ENCODE peak calls at places on chromosomes 1 and 21, in ten cellular contexts. One of them, this sample, is unnamed.

GRCh38 chr21:38887750-38888149 is 82.0 kb downstream of the ETS2 start:
- DNase-seq in Caco-2: no peak
- DNase-seq in tibial nerve: no peak
- DNase-seq in CD8-positive, alpha-beta T cell: no peak
- DNase-seq in hepatocyte: no peak
- DNase-seq in astrocyte of the cerebellum: no peak
- DNase-seq in lower lobe of right lung: no peak
- DNase-seq in cardiac fibroblast: no peak
- DNase-seq in vagina: no peak
- DNase-seq in heart left ventricle: no peak
- DNase-seq in this sample: no peak

GRCh38 chr1:99305626-99306025 is 41.3 kb downstream of the PLPPR4 start:
- DNase-seq in Caco-2: no peak
- DNase-seq in tibial nerve: no peak
- DNase-seq in CD8-positive, alpha-beta T cell: no peak
- DNase-seq in hepatocyte: no peak
- DNase-seq in astrocyte of the cerebellum: no peak
- DNase-seq in lower lobe of right lung: no peak
- DNase-seq in cardiac fibroblast: no peak
- DNase-seq in vagina: no peak
- DNase-seq in heart left ventricle: no peak
- DNase-seq in this sample: no peak

GRCh38 chr1:1782399-1783221 is 4.3 kb upstream of the NADK start:
- DNase-seq in Caco-2: peak
- DNase-seq in tibial nerve: peak
- DNase-seq in CD8-positive, alpha-beta T cell: peak
- DNase-seq in hepatocyte: peak
- DNase-seq in astrocyte of the cerebellum: no peak
- DNase-seq in lower lobe of right lung: peak
- DNase-seq in cardiac fibroblast: peak
- DNase-seq in vagina: no peak
- DNase-seq in heart left ventricle: peak
- DNase-seq in this sample: no peak

GRCh38 chr21:33434770-33435360 is 31.7 kb downstream of the IFNGR2 start:
- DNase-seq in Caco-2: no peak
- DNase-seq in tibial nerve: peak
- DNase-seq in CD8-positive, alpha-beta T cell: no peak
- DNase-seq in hepatocyte: peak
- DNase-seq in astrocyte of the cerebellum: peak
- DNase-seq in lower lobe of right lung: peak
- DNase-seq in cardiac fibroblast: peak
- DNase-seq in vagina: no peak
- DNase-seq in heart left ventricle: no peak
- DNase-seq in this sample: no peak

GRCh38 chr1:40712405-40712944 is 21.0 kb downstream of the NFYC start:
- DNase-seq in Caco-2: no peak
- DNase-seq in tibial nerve: no peak
- DNase-seq in CD8-positive, alpha-beta T cell: no peak
- DNase-seq in hepatocyte: no peak
- DNase-seq in astrocyte of the cerebellum: no peak
- DNase-seq in lower lobe of right lung: no peak
- DNase-seq in cardiac fibroblast: no peak
- DNase-seq in vagina: no peak
- DNase-seq in heart left ventricle: no peak
- DNase-seq in this sample: no peak

GRCh38 chr1:47432071-47433036 is 5.5 kb upstream of the FOXD2 start:
- DNase-seq in Caco-2: peak
- DNase-seq in tibial nerve: peak
- DNase-seq in CD8-positive, alpha-beta T cell: peak
- DNase-seq in hepatocyte: peak
- DNase-seq in astrocyte of the cerebellum: peak
- DNase-seq in lower lobe of right lung: peak
- DNase-seq in cardiac fibroblast: peak
- DNase-seq in vagina: no peak
- DNase-seq in heart left ventricle: peak
- DNase-seq in this sample: no peak

GRCh38 chr1:33971913-33972312 is 108.0 kb downstream of the HMGB4 start:
- DNase-seq in Caco-2: no peak
- DNase-seq in tibial nerve: no peak
- DNase-seq in CD8-positive, alpha-beta T cell: no peak
- DNase-seq in hepatocyte: no peak
- DNase-seq in astrocyte of the cerebellum: no peak
- DNase-seq in lower lobe of right lung: no peak
- DNase-seq in cardiac fibroblast: no peak
- DNase-seq in vagina: no peak
- DNase-seq in heart left ventricle: no peak
- DNase-seq in this sample: no peak

GRCh38 chr1:55571767-55572166 is 356.6 kb upstream of the USP24 start:
- DNase-seq in Caco-2: no peak
- DNase-seq in tibial nerve: no peak
- DNase-seq in CD8-positive, alpha-beta T cell: no peak
- DNase-seq in hepatocyte: no peak
- DNase-seq in astrocyte of the cerebellum: no peak
- DNase-seq in lower lobe of right lung: no peak
- DNase-seq in cardiac fibroblast: no peak
- DNase-seq in vagina: peak
- DNase-seq in heart left ventricle: no peak
- DNase-seq in this sample: no peak

DNA sequence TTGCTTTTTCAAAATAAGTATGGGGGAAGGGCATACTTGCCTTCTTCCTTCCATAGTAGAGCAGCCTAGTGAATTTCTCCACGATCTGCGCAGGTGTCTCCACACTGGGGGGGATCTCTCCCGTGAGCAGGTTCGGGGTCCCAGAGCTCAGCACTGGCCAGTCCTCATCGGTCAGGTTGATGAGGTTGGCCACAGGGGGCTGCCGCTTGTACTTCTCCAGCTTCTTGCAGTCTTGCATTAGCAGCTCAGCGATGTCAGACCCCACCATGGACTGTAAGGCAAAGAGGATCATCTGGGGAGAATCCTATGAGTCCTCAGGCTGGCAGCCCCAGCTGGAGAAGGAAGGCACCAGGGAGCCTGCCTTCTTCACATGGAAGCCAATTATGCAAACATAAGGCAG is 11.8 kb downstream of the SEC16B start:
- DNase-seq in Caco-2: no peak
- DNase-seq in tibial nerve: no peak
- DNase-seq in CD8-positive, alpha-beta T cell: no peak
- DNase-seq in hepatocyte: no peak
- DNase-seq in astrocyte of the cerebellum: no peak
- DNase-seq in lower lobe of right lung: no peak
- DNase-seq in cardiac fibroblast: no peak
- DNase-seq in vagina: no peak
- DNase-seq in heart left ventricle: no peak
- DNase-seq in this sample: no peak
- H3K4me3 ChIP-seq in Caco-2: no peak
- H3K4me3 ChIP-seq in tibial nerve: no peak
- H3K4me3 ChIP-seq in CD8-positive, alpha-beta T cell: no peak
- H3K4me3 ChIP-seq in hepatocyte: no peak
- H3K4me3 ChIP-seq in astrocyte of the cerebellum: no peak
- H3K4me3 ChIP-seq in lower lobe of right lung: no peak
- H3K4me3 ChIP-seq in cardiac fibroblast: no peak
- H3K4me3 ChIP-seq in vagina: no peak
- H3K4me3 ChIP-seq in heart left ventricle: no peak
- H3K4me3 ChIP-seq in this sample: no peak

GRCh38 chr1:156119503-156120209 is 5.1 kb downstream of the LMNA start:
- DNase-seq in Caco-2: no peak
- DNase-seq in tibial nerve: no peak
- DNase-seq in CD8-positive, alpha-beta T cell: no peak
- DNase-seq in hepatocyte: peak
- DNase-seq in astrocyte of the cerebellum: no peak
- DNase-seq in lower lobe of right lung: no peak
- DNase-seq in cardiac fibroblast: peak
- DNase-seq in vagina: no peak
- DNase-seq in heart left ventricle: peak
- DNase-seq in this sample: no peak

GRCh38 chr1:156117414-156118174 is 3.1 kb downstream of the LMNA start:
- DNase-seq in Caco-2: no peak
- DNase-seq in tibial nerve: no peak
- DNase-seq in CD8-positive, alpha-beta T cell: no peak
- DNase-seq in hepatocyte: no peak
- DNase-seq in astrocyte of the cerebellum: no peak
- DNase-seq in lower lobe of right lung: no peak
- DNase-seq in cardiac fibroblast: no peak
- DNase-seq in vagina: no peak
- DNase-seq in heart left ventricle: no peak
- DNase-seq in this sample: no peak

GRCh38 chr1:156115514-156116374 is 1.2 kb downstream of the LMNA start:
- DNase-seq in Caco-2: no peak
- DNase-seq in tibial nerve: peak
- DNase-seq in CD8-positive, alpha-beta T cell: no peak
- DNase-seq in hepatocyte: peak
- DNase-seq in astrocyte of the cerebellum: no peak
- DNase-seq in lower lobe of right lung: peak
- DNase-seq in cardiac fibroblast: peak
- DNase-seq in vagina: no peak
- DNase-seq in heart left ventricle: peak
- DNase-seq in this sample: no peak

GRCh38 chr1:156120318-156120717 is 5.8 kb downstream of the LMNA start:
- DNase-seq in Caco-2: no peak
- DNase-seq in tibial nerve: no peak
- DNase-seq in CD8-positive, alpha-beta T cell: no peak
- DNase-seq in hepatocyte: no peak
- DNase-seq in astrocyte of the cerebellum: no peak
- DNase-seq in lower lobe of right lung: no peak
- DNase-seq in cardiac fibroblast: no peak
- DNase-seq in vagina: no peak
- DNase-seq in heart left ventricle: no peak
- DNase-seq in this sample: no peak

DNA sequence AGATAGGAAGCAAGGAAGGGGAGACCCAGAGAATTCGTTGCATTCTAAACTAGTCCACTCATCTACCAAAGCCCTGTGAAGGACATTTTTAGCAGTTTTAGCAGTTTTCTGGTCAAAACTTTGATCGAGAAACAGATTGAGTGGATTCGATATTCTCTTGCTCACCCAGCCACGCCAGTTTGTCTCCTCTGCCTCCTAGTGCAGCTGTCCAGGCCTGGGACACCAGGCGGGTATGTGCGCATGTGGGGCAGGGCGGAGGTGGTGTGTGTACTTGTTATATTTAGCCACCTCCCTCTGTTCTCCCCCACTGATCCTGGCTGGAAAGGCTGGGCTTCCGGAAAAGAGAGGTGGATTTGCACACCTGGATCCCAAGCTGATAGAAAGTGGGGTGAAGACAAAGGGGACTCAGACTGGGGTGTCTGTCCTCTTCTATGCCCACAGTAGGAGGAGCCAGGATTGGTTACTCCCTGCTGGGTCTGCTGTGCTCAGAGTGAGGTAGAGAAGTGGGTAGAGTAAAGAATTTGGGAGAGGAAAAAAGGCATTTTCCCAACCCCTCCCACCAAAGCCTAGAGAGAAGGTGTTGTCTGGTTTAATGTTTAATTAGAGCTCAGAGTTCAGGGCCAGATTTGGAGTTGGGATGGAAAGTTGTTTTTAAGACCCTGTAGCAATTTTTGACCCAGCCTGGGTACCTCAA is 3.8 kb downstream of the LMNA start:
- DNase-seq in Caco-2: no peak
- DNase-seq in tibial nerve: no peak
- DNase-seq in CD8-positive, alpha-beta T cell: no peak
- DNase-seq in hepatocyte: peak
- DNase-seq in astrocyte of the cerebellum: no peak
- DNase-seq in lower lobe of right lung: peak
- DNase-seq in cardiac fibroblast: no peak
- DNase-seq in vagina: no peak
- DNase-seq in heart left ventricle: peak
- DNase-seq in this sample: no peak
- H3K4me3 ChIP-seq in Caco-2: peak
- H3K4me3 ChIP-seq in tibial nerve: peak
- H3K4me3 ChIP-seq in CD8-positive, alpha-beta T cell: no peak
- H3K4me3 ChIP-seq in hepatocyte: no peak
- H3K4me3 ChIP-seq in astrocyte of the cerebellum: peak
- H3K4me3 ChIP-seq in lower lobe of right lung: peak
- H3K4me3 ChIP-seq in cardiac fibroblast: peak
- H3K4me3 ChIP-seq in vagina: peak
- H3K4me3 ChIP-seq in heart left ventricle: peak
- H3K4me3 ChIP-seq in this sample: peak

DNA sequence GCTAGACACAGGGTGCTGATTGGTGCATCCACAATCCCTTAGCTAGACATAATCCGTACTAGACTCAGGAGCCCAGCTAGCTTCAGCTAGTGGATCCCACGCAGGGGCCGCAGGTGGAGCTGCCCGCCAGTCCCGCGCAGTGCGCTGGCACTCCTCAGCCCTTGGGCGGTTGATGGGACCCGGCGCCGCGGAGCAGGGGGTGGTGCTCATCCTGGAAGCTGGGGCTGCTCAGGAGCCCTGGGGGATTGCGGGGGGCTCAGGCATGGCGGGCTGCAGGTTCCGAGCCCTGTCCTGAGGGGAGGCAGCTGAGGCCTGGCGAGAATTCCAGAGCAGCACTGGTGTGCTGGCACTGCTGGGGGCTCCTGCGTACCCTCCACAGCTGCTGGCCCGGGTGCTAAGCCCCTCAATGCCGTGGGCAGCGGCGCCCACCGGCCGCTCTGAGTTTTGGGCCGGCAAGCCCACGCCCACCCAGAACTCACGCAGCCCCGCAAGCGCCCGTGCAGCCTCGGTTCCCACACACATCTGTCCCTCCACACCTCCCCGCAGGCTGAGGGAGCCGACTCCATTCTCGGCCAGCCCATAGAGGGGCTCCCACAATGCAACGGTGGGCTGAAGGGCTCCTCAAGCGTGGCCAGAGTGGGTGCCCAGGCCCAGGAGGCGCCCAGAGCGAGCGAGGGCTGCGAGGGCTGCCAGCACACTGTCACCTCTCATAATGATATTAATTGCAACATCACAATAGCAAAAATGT is 87.4 kb downstream of the CRB1 start:
- DNase-seq in Caco-2: no peak
- DNase-seq in tibial nerve: no peak
- DNase-seq in CD8-positive, alpha-beta T cell: no peak
- DNase-seq in hepatocyte: no peak
- DNase-seq in astrocyte of the cerebellum: no peak
- DNase-seq in lower lobe of right lung: no peak
- DNase-seq in cardiac fibroblast: no peak
- DNase-seq in vagina: no peak
- DNase-seq in heart left ventricle: no peak
- DNase-seq in this sample: no peak
- H3K4me3 ChIP-seq in Caco-2: no peak
- H3K4me3 ChIP-seq in tibial nerve: no peak
- H3K4me3 ChIP-seq in CD8-positive, alpha-beta T cell: no peak
- H3K4me3 ChIP-seq in hepatocyte: no peak
- H3K4me3 ChIP-seq in astrocyte of the cerebellum: no peak
- H3K4me3 ChIP-seq in lower lobe of right lung: no peak
- H3K4me3 ChIP-seq in cardiac fibroblast: no peak
- H3K4me3 ChIP-seq in vagina: no peak
- H3K4me3 ChIP-seq in heart left ventricle: no peak
- H3K4me3 ChIP-seq in this sample: no peak

DNA sequence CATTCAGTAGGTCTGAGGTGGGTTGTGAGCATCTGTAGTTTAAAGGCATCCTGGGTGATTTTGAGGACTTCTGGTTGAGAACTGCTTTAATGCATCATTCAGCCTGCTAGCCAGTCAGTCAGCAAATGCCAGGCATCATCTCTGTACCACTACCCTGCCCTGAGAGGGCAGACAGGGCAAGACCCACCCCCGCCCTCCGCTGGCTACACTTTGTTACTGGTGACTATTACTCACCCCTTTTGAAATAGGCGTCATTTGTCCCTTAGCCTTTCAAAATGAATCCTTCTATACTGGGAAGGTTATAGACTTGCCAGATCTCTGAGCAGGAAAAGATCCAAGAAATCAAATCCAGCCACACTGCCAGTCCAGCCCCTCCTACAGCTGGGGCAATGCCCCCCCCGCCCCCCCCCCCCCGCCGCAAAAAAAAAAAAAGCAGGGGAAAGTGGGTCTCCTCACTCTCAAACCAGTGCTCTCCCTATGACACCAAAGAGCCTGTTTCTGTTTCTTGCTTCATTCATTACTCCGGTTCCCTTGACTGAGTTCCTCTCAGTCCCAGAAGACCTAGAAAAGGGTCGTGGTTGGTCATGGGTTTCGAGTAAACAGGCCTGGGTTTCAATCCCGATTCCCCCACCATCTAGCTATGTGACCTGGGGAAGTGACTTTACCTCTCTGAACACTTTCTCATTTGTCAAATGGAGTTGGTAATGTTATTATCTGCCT is 4.4 kb downstream of the SELENON start:
- DNase-seq in Caco-2: no peak
- DNase-seq in tibial nerve: no peak
- DNase-seq in CD8-positive, alpha-beta T cell: no peak
- DNase-seq in hepatocyte: no peak
- DNase-seq in astrocyte of the cerebellum: no peak
- DNase-seq in lower lobe of right lung: no peak
- DNase-seq in cardiac fibroblast: peak
- DNase-seq in vagina: no peak
- DNase-seq in heart left ventricle: no peak
- DNase-seq in this sample: no peak
- H3K4me3 ChIP-seq in Caco-2: no peak
- H3K4me3 ChIP-seq in tibial nerve: no peak
- H3K4me3 ChIP-seq in CD8-positive, alpha-beta T cell: no peak
- H3K4me3 ChIP-seq in hepatocyte: no peak
- H3K4me3 ChIP-seq in astrocyte of the cerebellum: no peak
- H3K4me3 ChIP-seq in lower lobe of right lung: no peak
- H3K4me3 ChIP-seq in cardiac fibroblast: no peak
- H3K4me3 ChIP-seq in vagina: no peak
- H3K4me3 ChIP-seq in heart left ventricle: no peak
- H3K4me3 ChIP-seq in this sample: no peak